ENCODE peak calls at places on chromosomes 11 and 22, in eight cellular contexts. J, L, O, X, D, G, C and R are unnamed samples.
A peak's percentile ranks its signal among the peaks of the same experiment; 100 is the strongest.

GRCh38 chr22:23578306-23578705 is 1.8 kb downstream of the IGLL1 start:
- DNase-seq in J (no peak), L (no peak), O (no peak), X (no peak), D (no peak), G (no peak), C (no peak), R (no peak)

GRCh38 chr11:119721129-119722120 is 7.6 kb downstream of the NECTIN1 start:
- DNase-seq in J (peak; percentile 44), L (no peak), O (peak; percentile 41), X (no peak), D (no peak), G (no peak), C (no peak), R (no peak)

GRCh38 chr22:27218521-27218920 is 561.1 kb downstream of the MIAT start:
- DNase-seq in J (no peak), L (no peak), O (no peak), X (no peak), D (no peak), G (no peak), C (no peak), R (no peak)

GRCh38 chr11:123246749-123247497 is 51.9 kb upstream of the CLMP start:
- DNase-seq in J (peak; percentile 88), L (peak; percentile 79), O (peak; percentile 60), X (peak; percentile 77), D (no peak), G (peak; percentile 82), C (peak; percentile 65), R (peak; percentile 55)

GRCh38 chr11:36156486-36157150 is 132.6 kb downstream of the COMMD9 start:
- DNase-seq in J (no peak), L (no peak), O (no peak), X (no peak), D (no peak), G (no peak), C (no peak), R (no peak)

GRCh38 chr11:20599424-20600346 is at the start of gene SLC6A5:
- DNase-seq in J (peak; percentile 93), L (no peak), O (peak; percentile 24), X (no peak), D (no peak), G (peak; percentile 49), C (no peak), R (no peak)

GRCh38 chr11:64787526-64788320 is 9.4 kb upstream of the SF1 start:
- DNase-seq in J (peak; percentile 70), L (peak; percentile 44), O (peak; percentile 89), X (peak; percentile 65), D (no peak), G (peak; percentile 76), C (no peak), R (no peak)

GRCh38 chr11:130223291-130223971 is 63.8 kb downstream of the ST14 start:
- DNase-seq in J (no peak), L (no peak), O (no peak), X (no peak), D (no peak), G (no peak), C (no peak), R (no peak)

GRCh38 chr11:35667257-35667656 is 4.7 kb downstream of the TRIM44 start:
- DNase-seq in J (no peak), L (no peak), O (no peak), X (no peak), D (no peak), G (no peak), C (no peak), R (no peak)

GRCh38 chr11:85742873-85743275 is 56.9 kb upstream of the CCDC89 start:
- DNase-seq in J (no peak), L (no peak), O (no peak), X (no peak), D (no peak), G (no peak), C (no peak), R (no peak)

GRCh38 chr11:119734788-119735187 is 5.8 kb upstream of the NECTIN1 start:
- DNase-seq in J (no peak), L (no peak), O (no peak), X (no peak), D (no peak), G (no peak), C (no peak), R (no peak)

GRCh38 chr11:132310390-132311375 is 940.3 kb downstream of the NTM start:
- DNase-seq in J (peak; percentile 29), L (no peak), O (no peak), X (no peak), D (no peak), G (peak; percentile 41), C (no peak), R (no peak)

GRCh38 chr22:37231406-37232139 is 12.5 kb downstream of the RAC2 start:
- DNase-seq in J (no peak), L (no peak), O (no peak), X (no peak), D (no peak), G (no peak), C (no peak), R (no peak)

DNA sequence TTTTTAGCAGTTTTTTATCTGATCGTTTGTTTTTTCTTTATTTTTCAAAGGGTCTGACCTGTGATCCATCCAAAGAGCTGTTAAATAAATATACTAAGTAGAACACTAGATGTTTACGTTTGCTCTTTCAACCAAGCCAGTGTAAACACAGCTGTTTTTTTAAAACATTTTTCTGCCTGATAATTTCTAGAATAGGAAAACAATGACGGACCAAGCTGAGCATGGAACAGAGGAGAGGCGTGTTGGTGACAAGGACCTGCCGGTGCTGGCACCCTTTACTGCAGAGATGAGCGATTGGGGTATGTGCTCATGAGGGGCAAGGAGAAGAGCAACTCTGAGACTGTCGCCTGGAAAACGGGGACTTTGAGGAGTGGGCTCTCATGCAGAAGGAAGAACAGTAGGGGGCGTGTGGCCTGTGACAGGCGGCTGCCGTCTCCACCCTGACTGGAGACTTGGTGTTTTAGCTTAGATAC is 28.6 kb upstream of the PANX2 start:
- DNase-seq in J (peak; percentile 53), L (no peak), O (no peak), X (no peak), D (no peak), G (no peak), C (peak; percentile 29), R (no peak)
- TF ChIP-seq CTCF in J (peak; percentile 14), L (no peak), O (no peak), X (no peak), D (no peak), G (no peak), C (peak; percentile 29), R (no peak)

DNA sequence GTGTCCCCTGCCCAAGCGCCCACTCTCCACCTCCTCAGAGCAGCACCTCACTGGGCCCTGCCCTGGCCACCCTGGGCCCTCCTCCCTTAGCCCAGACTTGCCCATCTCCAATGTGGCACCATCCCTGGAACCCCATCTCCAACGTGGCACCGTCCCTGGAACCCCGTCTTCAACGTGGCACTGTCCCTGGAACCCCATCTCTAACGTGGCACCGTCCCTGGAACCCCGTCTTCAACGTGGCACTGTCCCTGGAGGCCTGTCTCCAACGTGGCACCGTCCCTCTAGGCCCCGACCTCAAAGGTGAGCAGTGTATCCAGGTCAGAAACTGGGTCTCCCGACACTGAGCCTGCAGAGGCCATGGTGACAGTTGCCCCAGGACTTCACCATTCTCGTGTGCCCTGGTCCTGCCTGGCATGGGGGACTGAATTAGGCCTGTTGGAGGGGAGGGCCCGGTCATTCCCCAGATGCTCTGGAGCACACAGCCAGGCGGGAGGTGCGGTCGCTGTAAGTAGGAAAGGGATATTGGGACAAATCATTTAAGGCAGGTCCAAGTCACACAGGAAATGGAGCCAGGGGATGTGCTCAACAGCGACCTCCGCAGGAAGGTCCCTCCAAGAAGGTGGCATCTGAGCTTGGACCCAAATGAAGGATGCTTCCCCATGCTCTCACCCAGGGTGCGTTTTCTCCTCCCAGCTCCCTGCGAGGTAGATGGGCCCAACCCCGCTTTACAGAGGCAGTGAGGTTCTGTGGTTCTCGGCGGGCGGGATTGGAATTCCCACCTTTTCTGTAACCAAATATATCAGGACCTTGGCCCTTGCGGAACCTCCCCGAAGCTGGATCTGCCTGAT is 2.4 kb upstream of the CTSD start:
- DNase-seq in J (no peak), L (no peak), O (no peak), X (peak; percentile 40), D (no peak), G (no peak), C (no peak), R (no peak)
- TF ChIP-seq CTCF in J (peak; percentile 3), L (no peak), O (no peak), X (no peak), D (no peak), G (no peak), C (no peak), R (no peak)

GRCh38 chr11:811446-812245 is 1.9 kb downstream of the RPLP2 start:
- DNase-seq in J (no peak), L (no peak), O (no peak), X (no peak), D (no peak), G (no peak), C (no peak), R (no peak)

GRCh38 chr11:809287-810039 is at the start of gene RPLP2:
- DNase-seq in J (peak; percentile 97), L (peak; percentile 94), O (peak; percentile 93), X (peak; percentile 97), D (peak; percentile 69), G (peak; percentile 97), C (peak; percentile 89), R (peak; percentile 94)

GRCh38 chr11:810040-810567 is 337 bp downstream of the RPLP2 start:
- DNase-seq in J (no peak), L (no peak), O (no peak), X (no peak), D (no peak), G (no peak), C (no peak), R (no peak)

GRCh38 chr11:812390-812789 is 2.6 kb downstream of the RPLP2 start:
- DNase-seq in J (no peak), L (no peak), O (no peak), X (no peak), D (no peak), G (no peak), C (no peak), R (no peak)

GRCh38 chr11:808427-809286 is 1.1 kb upstream of the RPLP2 start:
- DNase-seq in J (no peak), L (no peak), O (peak; percentile 83), X (no peak), D (no peak), G (no peak), C (no peak), R (no peak)
- TF ChIP-seq CTCF in J (no peak), L (no peak), O (no peak), X (no peak), D (no peak), G (no peak), C (no peak), R (no peak)

GRCh38 chr11:764322-765024 is 12.8 kb downstream of the GATD1 start:
- DNase-seq in J (no peak), L (no peak), O (no peak), X (no peak), D (no peak), G (no peak), C (no peak), R (no peak)

GRCh38 chr11:763549-764321 is 13.6 kb downstream of the GATD1 start:
- DNase-seq in J (no peak), L (no peak), O (no peak), X (no peak), D (no peak), G (no peak), C (no peak), R (no peak)

GRCh38 chr11:761526-762108 is 14.4 kb downstream of the TALDO1 start:
- DNase-seq in J (no peak), L (no peak), O (no peak), X (no peak), D (no peak), G (no peak), C (no peak), R (no peak)

GRCh38 chr11:763073-763463 is 14.2 kb downstream of the GATD1 start:
- DNase-seq in J (no peak), L (no peak), O (no peak), X (no peak), D (no peak), G (no peak), C (no peak), R (no peak)

GRCh38 chr11:762421-763072 is 14.7 kb downstream of the GATD1 start:
- DNase-seq in J (no peak), L (no peak), O (peak; percentile 83), X (peak; percentile 72), D (no peak), G (no peak), C (no peak), R (no peak)
- TF ChIP-seq CTCF in J (peak; percentile 3), L (no peak), O (peak; percentile 24), X (peak; percentile 62), D (peak; percentile 49), G (peak; percentile 21), C (no peak), R (peak; percentile 20)